ENCODE peak calls at places on chromosomes 3 and 15, in six cellular contexts. T is transverse colon, G is breast epithelium, S is GM23338, W is HL-60, O is stomach. H is an unnamed sample.

GRCh38 chr15:49979705-49980382 is 139.2 kb downstream of the ATP8B4 start:
- DNase-seq in T (no peak), G (no peak), S (no peak), W (no peak), O (no peak), H (no peak)

GRCh38 chr15:75578948-75579908 is at the start of gene PTPN9:
- DNase-seq in T (peak), G (peak), S (peak), W (peak), O (peak), H (peak)

GRCh38 chr3:150097588-150097890 is 126.8 kb upstream of the PFN2 start:
- DNase-seq in T (no peak), G (no peak), S (no peak), W (no peak), O (no peak), H (no peak)

GRCh38 chr3:99246010-99246654 is 344.6 kb upstream of the DCBLD2 start:
- DNase-seq in T (no peak), G (no peak), S (no peak), W (no peak), O (no peak), H (no peak)

GRCh38 chr15:29917600-29918597 is 95.6 kb upstream of the TJP1 start:
- DNase-seq in T (no peak), G (no peak), S (no peak), W (no peak), O (no peak), H (no peak)

GRCh38 chr15:69088300-69088965 is 72.0 kb upstream of the GLCE start:
- DNase-seq in T (no peak), G (no peak), S (peak), W (no peak), O (no peak), H (no peak)

GRCh38 chr3:58036287-58037032 is 28.2 kb downstream of the FLNB start:
- DNase-seq in T (no peak), G (no peak), S (peak), W (no peak), O (no peak), H (peak)

GRCh38 chr3:169760479-169760878 is 4.4 kb downstream of the TERC start:
- DNase-seq in T (no peak), G (no peak), S (no peak), W (no peak), O (no peak), H (no peak)

GRCh38 chr15:39272901-39273300 is 308.0 kb upstream of the THBS1 start:
- DNase-seq in T (no peak), G (no peak), S (no peak), W (no peak), O (no peak), H (no peak)

GRCh38 chr3:141229132-141229531 is 2.5 kb upstream of the PXYLP1 start:
- DNase-seq in T (no peak), G (no peak), S (no peak), W (no peak), O (no peak), H (no peak)

GRCh38 chr3:132785292-132785691 is 63.1 kb upstream of the NPHP3 start:
- DNase-seq in T (no peak), G (no peak), S (no peak), W (no peak), O (no peak), H (no peak)

GRCh38 chr15:51861557-51862350 is 32.3 kb downstream of the TMOD3 start:
- DNase-seq in T (no peak), G (no peak), S (no peak), W (no peak), O (no peak), H (no peak)

GRCh38 chr3:155744091-155744625 is 713 bp downstream of the PLCH1 start:
- DNase-seq in T (peak), G (peak), S (peak), W (no peak), O (peak), H (peak)

GRCh38 chr3:156630773-156631093 is 43.7 kb upstream of the TIPARP start:
- DNase-seq in T (no peak), G (no peak), S (no peak), W (no peak), O (no peak), H (no peak)

GRCh38 chr3:172530566-172530965 is 7.3 kb upstream of the TNFSF10 start:
- DNase-seq in T (no peak), G (no peak), S (no peak), W (no peak), O (no peak), H (no peak)

GRCh38 chr3:124439586-124439985 is 290.7 kb upstream of the UMPS start:
- DNase-seq in T (no peak), G (no peak), S (peak), W (no peak), O (no peak), H (no peak)

GRCh38 chr3:180264479-180264878 is 227.7 kb upstream of the PEX5L start:
- DNase-seq in T (no peak), G (no peak), S (no peak), W (no peak), O (no peak), H (no peak)

GRCh38 chr3:195123196-195123805 is 147.7 kb downstream of the XXYLT1 start:
- DNase-seq in T (no peak), G (no peak), S (peak), W (no peak), O (no peak), H (no peak)

GRCh38 chr3:45817788-45818523 is 21.6 kb upstream of the SLC6A20 start:
- DNase-seq in T (peak), G (peak), S (no peak), W (no peak), O (peak), H (no peak)

GRCh38 chr15:59160880-59161593 is 45.6 kb upstream of the LDHAL6B start:
- DNase-seq in T (no peak), G (no peak), S (peak), W (no peak), O (no peak), H (no peak)

GRCh38 chr3:112365636-112366035 is 32.7 kb downstream of the CD200 start:
- DNase-seq in T (no peak), G (no peak), S (no peak), W (no peak), O (no peak), H (no peak)

GRCh38 chr3:186360779-186361178 is 1.3 kb downstream of the DGKG start:
- DNase-seq in T (no peak), G (no peak), S (peak), W (no peak), O (no peak), H (peak)

GRCh38 chr3:159200176-159200575 is 398.3 kb downstream of the MFSD1 start:
- DNase-seq in T (no peak), G (no peak), S (no peak), W (no peak), O (no peak), H (no peak)

GRCh38 chr3:141485578-141486415 is 1.0 kb upstream of the RASA2 start:
- DNase-seq in T (no peak), G (no peak), S (peak), W (no peak), O (no peak), H (peak)

GRCh38 chr3:169430687-169431404 is 232.7 kb downstream of the MECOM start:
- DNase-seq in T (no peak), G (no peak), S (no peak), W (no peak), O (peak), H (no peak)

GRCh38 chr3:59046839-59047238 is 3.0 kb downstream of the CFAP20DC start:
- DNase-seq in T (no peak), G (no peak), S (no peak), W (no peak), O (no peak), H (no peak)

GRCh38 chr3:55622116-55622515 is 135.0 kb upstream of the WNT5A start:
- DNase-seq in T (no peak), G (no peak), S (no peak), W (no peak), O (no peak), H (no peak)

GRCh38 chr3:168061332-168061996 is 34.3 kb downstream of the GOLIM4 start:
- DNase-seq in T (no peak), G (no peak), S (no peak), W (no peak), O (no peak), H (no peak)

GRCh38 chr3:52299247-52299657 is 11.6 kb downstream of the GLYCTK start:
- DNase-seq in T (no peak), G (no peak), S (peak), W (no peak), O (no peak), H (no peak)

GRCh38 chr3:7309707-7310106 is 448.8 kb downstream of the GRM7 start:
- DNase-seq in T (peak), G (peak), S (peak), W (no peak), O (no peak), H (no peak)

GRCh38 chr15:29278436-29279099 is 8.9 kb upstream of the NSMCE3 start:
- DNase-seq in T (no peak), G (no peak), S (no peak), W (no peak), O (no peak), H (no peak)

GRCh38 chr15:72796210-72796514 is 12.6 kb upstream of the ADPGK start:
- DNase-seq in T (no peak), G (no peak), S (no peak), W (no peak), O (no peak), H (no peak)

GRCh38 chr3:72187131-72187530 is 402.2 kb upstream of the PROK2 start:
- DNase-seq in T (no peak), G (no peak), S (peak), W (no peak), O (no peak), H (no peak)

GRCh38 chr3:123140591-123140990 is 61.2 kb upstream of the SEC22A start:
- DNase-seq in T (no peak), G (no peak), S (no peak), W (no peak), O (no peak), H (peak)

GRCh38 chr3:16329036-16329791 is 64.2 kb downstream of the OXNAD1 start:
- DNase-seq in T (no peak), G (no peak), S (no peak), W (no peak), O (no peak), H (no peak)
- TF ChIP-seq POLR2AphosphoS5 in T (no peak), G (no peak), S (no peak), W (no peak), O (no peak), H (no peak)

GRCh38 chr3:120438216-120438615 is 12.6 kb downstream of the FSTL1 start:
- DNase-seq in T (no peak), G (no peak), S (no peak), W (no peak), O (no peak), H (no peak)
- H3K4me3 ChIP-seq in T (no peak), G (no peak), S (no peak), W (no peak), O (no peak), H (no peak)

GRCh38 chr3:73599605-73600004 is 25.1 kb downstream of the PDZRN3 start:
- DNase-seq in T (no peak), G (no peak), S (no peak), W (no peak), O (no peak), H (no peak)
- H3K27ac ChIP-seq in T (peak), G (no peak), S (no peak), W (no peak), O (peak), H (no peak)

DNA sequence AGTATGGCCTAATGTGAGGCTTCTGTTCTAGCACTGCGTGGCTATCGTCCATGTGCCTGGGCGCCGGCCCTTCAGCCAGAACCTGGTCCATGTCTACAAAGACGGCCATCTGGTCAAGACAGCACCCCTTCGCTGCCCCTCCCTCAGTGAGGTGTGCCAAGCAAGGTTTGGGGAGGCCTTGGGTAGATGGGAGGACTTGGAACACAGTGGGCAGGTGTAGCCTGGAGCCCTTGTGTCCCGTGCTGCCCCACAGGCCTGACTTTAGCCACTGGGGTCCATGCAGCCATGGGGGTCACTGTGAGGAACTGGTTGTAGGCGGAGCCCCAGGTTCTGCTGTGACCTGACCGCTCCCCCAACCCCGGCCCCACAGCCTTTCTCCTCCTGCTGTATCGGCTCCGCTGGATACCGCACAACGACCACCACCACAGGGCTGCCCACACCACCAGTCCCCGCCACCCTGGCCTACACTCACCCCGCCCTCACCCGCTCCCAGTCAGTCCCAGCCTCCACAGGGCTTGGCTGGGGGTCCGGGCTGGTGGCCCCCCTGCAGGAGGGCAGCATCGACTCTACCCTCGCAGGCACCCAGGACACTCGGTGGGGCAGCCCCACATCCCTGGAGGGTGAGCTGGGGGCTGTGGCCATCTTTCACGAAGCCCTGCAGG is 16.6 kb downstream of the NBEAL2 start:
- DNase-seq in T (no peak), G (no peak), S (no peak), W (no peak), O (no peak), H (peak)
- TF ChIP-seq POLR2AphosphoS5 in T (no peak), G (no peak), S (no peak), W (peak), O (no peak), H (peak)

GRCh38 chr15:79972861-79973260 is 1.9 kb upstream of the BCL2A1 start:
- DNase-seq in T (no peak), G (no peak), S (no peak), W (no peak), O (no peak), H (no peak)

GRCh38 chr15:79969175-79969574 is 1.8 kb downstream of the BCL2A1 start:
- DNase-seq in T (no peak), G (no peak), S (no peak), W (no peak), O (no peak), H (no peak)

GRCh38 chr15:79973445-79974180 is 2.6 kb upstream of the BCL2A1 start:
- DNase-seq in T (no peak), G (no peak), S (no peak), W (no peak), O (no peak), H (peak)

GRCh38 chr15:79967331-79968182 is 3.4 kb downstream of the BCL2A1 start:
- DNase-seq in T (no peak), G (no peak), S (no peak), W (no peak), O (no peak), H (peak)

GRCh38 chr15:79970921-79971434 is at the start of gene BCL2A1:
- DNase-seq in T (peak), G (no peak), S (no peak), W (peak), O (peak), H (peak)
- H3K4me3 ChIP-seq in T (no peak), G (no peak), S (no peak), W (peak), O (peak), H (peak)

DNA sequence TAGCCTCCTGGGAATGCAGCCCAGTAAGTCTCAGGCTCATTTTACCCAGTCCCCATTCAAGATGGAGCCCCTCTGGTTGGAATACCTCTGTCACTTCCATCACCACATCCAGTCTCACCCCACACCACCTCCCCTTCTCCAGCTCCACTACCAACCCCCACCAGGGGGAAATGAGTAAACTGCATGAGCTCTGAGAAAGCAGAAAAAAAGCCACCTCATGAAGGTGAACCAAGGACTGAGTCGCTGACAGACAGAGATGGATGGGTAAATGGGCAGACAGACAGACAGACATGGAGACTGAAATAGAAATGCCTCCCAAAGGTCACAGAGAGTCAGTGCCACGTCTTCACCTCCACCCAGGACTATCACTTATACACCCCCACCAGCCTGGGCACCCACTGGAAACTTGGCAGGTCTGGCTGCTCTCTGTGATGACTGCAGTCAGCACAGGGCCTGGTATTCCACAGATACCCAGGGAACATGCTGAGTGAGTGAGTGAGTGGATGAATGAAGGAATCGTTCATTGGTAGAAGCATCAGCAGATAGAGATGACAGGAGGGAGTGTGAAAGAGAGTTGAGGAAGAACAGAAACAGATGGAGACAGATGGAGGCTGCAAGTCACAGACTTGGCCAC is 4.9 kb upstream of the LOXL1 start:
- DNase-seq in T (no peak), G (no peak), S (no peak), W (no peak), O (no peak), H (peak)
- H3K27ac ChIP-seq in T (no peak), G (no peak), S (no peak), W (no peak), O (peak), H (peak)

DNA sequence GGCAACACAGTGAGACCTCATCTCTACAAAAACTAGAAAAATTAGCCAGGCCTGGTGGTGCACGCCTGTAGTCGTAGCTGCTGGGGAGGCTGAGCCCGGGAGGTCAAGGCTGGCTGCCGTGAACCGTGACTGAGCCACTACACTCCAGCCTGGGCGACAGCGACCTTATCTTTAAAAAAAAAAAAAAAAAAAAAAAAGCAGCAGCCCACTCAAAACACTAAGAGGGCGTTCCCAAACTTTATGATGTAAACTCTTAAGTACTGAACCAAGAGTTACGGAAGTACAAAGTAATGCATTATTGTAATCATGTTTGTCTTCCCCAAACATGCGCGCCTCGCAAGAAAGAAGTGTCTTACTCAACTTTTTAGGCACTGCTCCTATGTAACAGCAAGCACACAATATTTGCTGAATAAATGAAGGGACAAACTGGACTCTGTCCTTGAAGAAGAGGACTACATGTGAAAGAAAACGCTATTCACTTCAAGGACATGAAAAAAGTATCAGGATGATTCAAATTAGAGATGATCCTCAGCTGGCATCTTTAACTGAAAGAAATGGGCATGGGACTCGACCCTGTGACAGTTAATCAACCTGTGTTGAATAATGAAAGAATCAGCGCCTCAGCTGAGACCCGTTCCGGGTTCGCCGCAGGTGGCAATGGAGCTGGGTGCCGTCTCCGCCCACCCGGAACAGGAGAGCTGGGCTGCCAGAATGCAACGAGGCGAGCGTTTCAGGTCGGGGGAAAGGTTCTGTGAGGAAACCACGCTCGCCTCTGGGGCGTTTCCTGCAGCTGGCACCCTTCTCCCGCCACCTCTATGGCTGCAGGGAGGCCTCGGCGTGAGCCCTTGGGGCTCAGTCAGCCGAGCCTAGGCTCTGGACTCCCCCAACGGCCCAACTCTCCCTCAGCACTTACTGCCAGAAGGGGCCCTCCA is 718 bp downstream of the SPG11 start:
- DNase-seq in T (peak), G (peak), S (peak), W (peak), O (peak), H (peak)
- TF ChIP-seq POLR2AphosphoS5 in T (no peak), G (no peak), S (no peak), W (no peak), O (peak), H (no peak)

GRCh38 chr3:183253961-183254815 is 1.1 kb downstream of the B3GNT5 start:
- DNase-seq in T (peak), G (no peak), S (peak), W (no peak), O (peak), H (peak)
- H3K4me3 ChIP-seq in T (peak), G (peak), S (peak), W (peak), O (peak), H (peak)